ENCODE peak calls at places on chromosomes 3 and 15, in five cellular contexts. One of them, this sample, is unnamed.

GRCh38 chr3:55189359-55189801 is 261.5 kb upstream of the LRTM1 start:
- DNase-seq in Peyer's patch: no peak
- DNase-seq in astrocyte of the cerebellum: no peak
- DNase-seq in keratinocyte: no peak
- DNase-seq in lower lobe of right lung: no peak
- DNase-seq in this sample: no peak

GRCh38 chr15:90362936-90363212 is 10.8 kb downstream of the ZNF774 start:
- DNase-seq in Peyer's patch: no peak
- DNase-seq in astrocyte of the cerebellum: peak
- DNase-seq in keratinocyte: no peak
- DNase-seq in lower lobe of right lung: no peak
- DNase-seq in this sample: no peak

GRCh38 chr15:66394472-66394871 is 7.8 kb downstream of the MAP2K1 start:
- DNase-seq in Peyer's patch: no peak
- DNase-seq in astrocyte of the cerebellum: no peak
- DNase-seq in keratinocyte: no peak
- DNase-seq in lower lobe of right lung: no peak
- DNase-seq in this sample: no peak

GRCh38 chr15:51243774-51244173 is 94.6 kb downstream of the CYP19A1 start:
- DNase-seq in Peyer's patch: no peak
- DNase-seq in astrocyte of the cerebellum: no peak
- DNase-seq in keratinocyte: no peak
- DNase-seq in lower lobe of right lung: no peak
- DNase-seq in this sample: no peak

GRCh38 chr15:85730001-85730820 is 64.5 kb downstream of the KLHL25 start:
- DNase-seq in Peyer's patch: no peak
- DNase-seq in astrocyte of the cerebellum: peak
- DNase-seq in keratinocyte: peak
- DNase-seq in lower lobe of right lung: no peak
- DNase-seq in this sample: peak

GRCh38 chr3:164791263-164791662 is 287.0 kb downstream of the SI start:
- DNase-seq in Peyer's patch: no peak
- DNase-seq in astrocyte of the cerebellum: no peak
- DNase-seq in keratinocyte: no peak
- DNase-seq in lower lobe of right lung: no peak
- DNase-seq in this sample: no peak

GRCh38 chr3:15858547-15859506 is 61.0 kb upstream of the ANKRD28 start:
- DNase-seq in Peyer's patch: peak
- DNase-seq in astrocyte of the cerebellum: no peak
- DNase-seq in keratinocyte: no peak
- DNase-seq in lower lobe of right lung: peak
- DNase-seq in this sample: peak

GRCh38 chr3:40765884-40766283 is 241.1 kb downstream of the ZNF621 start:
- DNase-seq in Peyer's patch: no peak
- DNase-seq in astrocyte of the cerebellum: peak
- DNase-seq in keratinocyte: no peak
- DNase-seq in lower lobe of right lung: no peak
- DNase-seq in this sample: no peak

GRCh38 chr3:186459108-186459467 is 85.1 kb downstream of the CRYGS start:
- DNase-seq in Peyer's patch: no peak
- DNase-seq in astrocyte of the cerebellum: no peak
- DNase-seq in keratinocyte: no peak
- DNase-seq in lower lobe of right lung: no peak
- DNase-seq in this sample: no peak

GRCh38 chr15:36066757-36067156 is 512.7 kb upstream of the CDIN1 start:
- DNase-seq in Peyer's patch: no peak
- DNase-seq in astrocyte of the cerebellum: no peak
- DNase-seq in keratinocyte: peak
- DNase-seq in lower lobe of right lung: no peak
- DNase-seq in this sample: no peak

GRCh38 chr3:138046955-138047354 is 37.0 kb downstream of the CLDN18 start:
- DNase-seq in Peyer's patch: no peak
- DNase-seq in astrocyte of the cerebellum: no peak
- DNase-seq in keratinocyte: no peak
- DNase-seq in lower lobe of right lung: no peak
- DNase-seq in this sample: no peak

GRCh38 chr3:55242921-55243320 is 244.2 kb downstream of the WNT5A start:
- DNase-seq in Peyer's patch: no peak
- DNase-seq in astrocyte of the cerebellum: no peak
- DNase-seq in keratinocyte: no peak
- DNase-seq in lower lobe of right lung: no peak
- DNase-seq in this sample: no peak

GRCh38 chr3:110506890-110507289 is 564.7 kb upstream of the NECTIN3 start:
- DNase-seq in Peyer's patch: no peak
- DNase-seq in astrocyte of the cerebellum: no peak
- DNase-seq in keratinocyte: no peak
- DNase-seq in lower lobe of right lung: no peak
- DNase-seq in this sample: no peak

GRCh38 chr15:89801471-89802205 is 13.0 kb downstream of the ANPEP start:
- DNase-seq in Peyer's patch: no peak
- DNase-seq in astrocyte of the cerebellum: no peak
- DNase-seq in keratinocyte: no peak
- DNase-seq in lower lobe of right lung: no peak
- DNase-seq in this sample: no peak

GRCh38 chr3:123348471-123349200 is 100.3 kb downstream of the ADCY5 start:
- DNase-seq in Peyer's patch: no peak
- DNase-seq in astrocyte of the cerebellum: no peak
- DNase-seq in keratinocyte: no peak
- DNase-seq in lower lobe of right lung: no peak
- DNase-seq in this sample: no peak

GRCh38 chr3:55797775-55798174 is 310.7 kb upstream of the WNT5A start:
- DNase-seq in Peyer's patch: no peak
- DNase-seq in astrocyte of the cerebellum: no peak
- DNase-seq in keratinocyte: no peak
- DNase-seq in lower lobe of right lung: no peak
- DNase-seq in this sample: no peak

GRCh38 chr15:100383302-100384107 is 41.7 kb upstream of the ADAMTS17 start:
- DNase-seq in Peyer's patch: no peak
- DNase-seq in astrocyte of the cerebellum: no peak
- DNase-seq in keratinocyte: no peak
- DNase-seq in lower lobe of right lung: no peak
- DNase-seq in this sample: peak

GRCh38 chr3:24023249-24023648 is 78.2 kb downstream of the NR1D2 start:
- DNase-seq in Peyer's patch: no peak
- DNase-seq in astrocyte of the cerebellum: no peak
- DNase-seq in keratinocyte: no peak
- DNase-seq in lower lobe of right lung: no peak
- DNase-seq in this sample: no peak

GRCh38 chr15:29844290-29844903 is 22.1 kb upstream of the TJP1 start:
- DNase-seq in Peyer's patch: no peak
- DNase-seq in astrocyte of the cerebellum: no peak
- DNase-seq in keratinocyte: no peak
- DNase-seq in lower lobe of right lung: no peak
- DNase-seq in this sample: no peak

GRCh38 chr3:115187149-115187757 is 40.2 kb upstream of the ZBTB20 start:
- DNase-seq in Peyer's patch: peak
- DNase-seq in astrocyte of the cerebellum: no peak
- DNase-seq in keratinocyte: no peak
- DNase-seq in lower lobe of right lung: no peak
- DNase-seq in this sample: no peak

GRCh38 chr15:52424856-52425431 is 103.7 kb downstream of the MYO5A start:
- DNase-seq in Peyer's patch: no peak
- DNase-seq in astrocyte of the cerebellum: no peak
- DNase-seq in keratinocyte: no peak
- DNase-seq in lower lobe of right lung: no peak
- DNase-seq in this sample: no peak

GRCh38 chr15:71753346-71753745 is 57.0 kb upstream of the NR2E3 start:
- DNase-seq in Peyer's patch: no peak
- DNase-seq in astrocyte of the cerebellum: no peak
- DNase-seq in keratinocyte: no peak
- DNase-seq in lower lobe of right lung: no peak
- DNase-seq in this sample: no peak

GRCh38 chr15:45399381-45400212 is 21.3 kb upstream of the GATM start:
- DNase-seq in Peyer's patch: no peak
- DNase-seq in astrocyte of the cerebellum: peak
- DNase-seq in keratinocyte: no peak
- DNase-seq in lower lobe of right lung: no peak
- DNase-seq in this sample: peak

GRCh38 chr3:128683957-128684356 is 33.3 kb upstream of the RPN1 start:
- DNase-seq in Peyer's patch: no peak
- DNase-seq in astrocyte of the cerebellum: no peak
- DNase-seq in keratinocyte: no peak
- DNase-seq in lower lobe of right lung: peak
- DNase-seq in this sample: no peak

GRCh38 chr3:126983276-126983652 is 349 bp downstream of the PLXNA1 start:
- DNase-seq in Peyer's patch: no peak
- DNase-seq in astrocyte of the cerebellum: no peak
- DNase-seq in keratinocyte: no peak
- DNase-seq in lower lobe of right lung: no peak
- DNase-seq in this sample: no peak

GRCh38 chr3:136783708-136784191 is 31.6 kb upstream of the STAG1 start:
- DNase-seq in Peyer's patch: no peak
- DNase-seq in astrocyte of the cerebellum: no peak
- DNase-seq in keratinocyte: no peak
- DNase-seq in lower lobe of right lung: no peak
- DNase-seq in this sample: no peak

GRCh38 chr3:71461749-71462483 is 121.6 kb downstream of the FOXP1 start:
- DNase-seq in Peyer's patch: no peak
- DNase-seq in astrocyte of the cerebellum: peak
- DNase-seq in keratinocyte: no peak
- DNase-seq in lower lobe of right lung: no peak
- DNase-seq in this sample: no peak

GRCh38 chr3:133038089-133038730 is at the start of gene TMEM108:
- DNase-seq in Peyer's patch: peak
- DNase-seq in astrocyte of the cerebellum: peak
- DNase-seq in keratinocyte: no peak
- DNase-seq in lower lobe of right lung: peak
- DNase-seq in this sample: peak

GRCh38 chr3:120438971-120439370 is 11.8 kb downstream of the FSTL1 start:
- DNase-seq in Peyer's patch: no peak
- DNase-seq in astrocyte of the cerebellum: no peak
- DNase-seq in keratinocyte: no peak
- DNase-seq in lower lobe of right lung: peak
- DNase-seq in this sample: no peak

GRCh38 chr3:13420051-13420816 is at the start of gene NUP210:
- DNase-seq in Peyer's patch: peak
- DNase-seq in astrocyte of the cerebellum: no peak
- DNase-seq in keratinocyte: no peak
- DNase-seq in lower lobe of right lung: peak
- DNase-seq in this sample: peak

GRCh38 chr3:126450744-126451143 is 24.9 kb downstream of the ZXDC start:
- DNase-seq in Peyer's patch: no peak
- DNase-seq in astrocyte of the cerebellum: no peak
- DNase-seq in keratinocyte: no peak
- DNase-seq in lower lobe of right lung: no peak
- DNase-seq in this sample: no peak

DNA sequence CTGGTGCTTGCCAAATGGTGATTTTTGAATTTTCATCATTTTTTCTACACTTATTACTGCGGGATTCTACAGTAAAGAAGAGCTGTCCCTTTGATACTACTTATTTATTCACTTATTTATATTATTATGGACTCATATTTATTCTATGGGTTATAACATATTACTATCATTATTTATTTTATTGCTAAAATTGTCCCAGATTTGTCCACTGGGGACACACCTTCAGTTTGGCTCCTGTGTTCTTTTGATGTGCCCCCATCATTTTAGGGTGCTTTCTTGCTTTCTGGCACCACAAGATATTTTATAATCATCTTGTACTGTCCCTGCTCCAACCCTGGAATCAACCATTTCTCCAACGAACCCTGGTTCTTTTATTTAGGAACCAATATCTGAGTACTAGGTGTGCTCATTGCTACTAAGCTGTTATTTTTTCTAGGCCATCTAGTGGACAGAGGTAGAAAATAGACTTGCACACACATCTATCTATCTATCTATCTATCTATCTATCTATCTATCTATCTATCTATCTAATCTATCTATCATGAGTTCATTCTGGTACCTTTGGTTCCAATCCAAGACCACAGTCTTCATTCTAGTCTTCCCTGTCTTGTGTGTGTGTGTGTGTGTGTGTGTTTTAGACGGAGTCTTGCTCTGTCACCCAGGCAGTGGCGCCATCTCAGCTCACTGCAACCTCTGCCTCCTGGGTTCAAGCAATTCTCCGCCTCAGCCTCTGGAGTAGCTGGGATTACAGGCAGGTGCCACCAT is 16.0 kb downstream of the SLC22A14 start:
- DNase-seq in Peyer's patch: no peak
- DNase-seq in astrocyte of the cerebellum: peak
- DNase-seq in keratinocyte: no peak
- DNase-seq in lower lobe of right lung: no peak
- DNase-seq in this sample: no peak
- TF ChIP-seq CTCF in Peyer's patch: peak
- TF ChIP-seq CTCF in astrocyte of the cerebellum: peak
- TF ChIP-seq CTCF in keratinocyte: no peak
- TF ChIP-seq CTCF in lower lobe of right lung: peak
- TF ChIP-seq CTCF in this sample: peak

DNA sequence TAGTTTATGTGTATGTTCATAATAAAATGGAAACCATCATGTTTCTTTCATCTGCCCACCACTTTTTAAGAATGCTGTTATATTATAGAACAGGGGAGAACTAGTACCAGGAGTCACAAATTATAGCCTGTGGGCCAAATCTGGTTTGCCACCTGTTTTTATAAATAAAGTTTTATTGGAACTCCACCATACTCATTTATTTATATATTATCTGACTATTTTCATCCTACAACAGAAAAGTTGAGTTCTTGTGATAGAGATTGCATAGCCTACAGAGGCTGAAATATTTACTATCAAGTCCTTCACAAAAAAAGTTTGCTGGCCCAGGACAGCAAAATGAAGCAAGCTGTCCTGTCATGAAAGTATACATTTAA is 41.3 kb downstream of the FILIP1L start:
- DNase-seq in Peyer's patch: no peak
- DNase-seq in astrocyte of the cerebellum: no peak
- DNase-seq in keratinocyte: no peak
- DNase-seq in lower lobe of right lung: no peak
- DNase-seq in this sample: no peak
- TF ChIP-seq CTCF in Peyer's patch: no peak
- TF ChIP-seq CTCF in astrocyte of the cerebellum: no peak
- TF ChIP-seq CTCF in keratinocyte: no peak
- TF ChIP-seq CTCF in lower lobe of right lung: no peak
- TF ChIP-seq CTCF in this sample: no peak

GRCh38 chr3:106628407-106628806 is 748.8 kb upstream of the CCDC54 start:
- DNase-seq in Peyer's patch: no peak
- DNase-seq in astrocyte of the cerebellum: no peak
- DNase-seq in keratinocyte: peak
- DNase-seq in lower lobe of right lung: no peak
- DNase-seq in this sample: no peak
- TF ChIP-seq CTCF in Peyer's patch: no peak
- TF ChIP-seq CTCF in astrocyte of the cerebellum: no peak
- TF ChIP-seq CTCF in keratinocyte: peak
- TF ChIP-seq CTCF in lower lobe of right lung: no peak
- TF ChIP-seq CTCF in this sample: no peak

DNA sequence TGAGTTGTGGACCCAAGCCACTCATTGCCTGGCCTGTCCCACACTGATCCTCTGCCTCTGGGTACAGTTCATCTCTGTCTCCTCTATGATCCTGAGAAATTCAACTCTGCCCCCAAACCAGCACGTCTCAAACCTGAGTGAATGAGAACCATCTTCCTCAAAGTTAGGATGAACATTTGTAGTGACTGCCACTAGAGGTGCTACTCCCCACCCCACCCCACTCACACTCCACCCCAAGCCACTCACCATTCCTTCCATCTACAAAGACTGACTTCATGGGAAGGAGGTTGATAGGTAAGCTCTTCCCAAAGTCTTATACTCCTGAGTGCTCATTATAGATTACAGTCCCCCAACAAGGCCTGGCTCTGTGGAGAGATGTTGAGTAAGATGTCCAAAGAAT is 43.8 kb downstream of the NEK10 start:
- DNase-seq in Peyer's patch: no peak
- DNase-seq in astrocyte of the cerebellum: no peak
- DNase-seq in keratinocyte: no peak
- DNase-seq in lower lobe of right lung: no peak
- DNase-seq in this sample: no peak
- TF ChIP-seq CTCF in Peyer's patch: no peak
- TF ChIP-seq CTCF in astrocyte of the cerebellum: no peak
- TF ChIP-seq CTCF in keratinocyte: peak
- TF ChIP-seq CTCF in lower lobe of right lung: no peak
- TF ChIP-seq CTCF in this sample: peak

GRCh38 chr3:160999268-160999667 is 105.9 kb downstream of the B3GALNT1 start:
- DNase-seq in Peyer's patch: no peak
- DNase-seq in astrocyte of the cerebellum: no peak
- DNase-seq in keratinocyte: no peak
- DNase-seq in lower lobe of right lung: no peak
- DNase-seq in this sample: peak
- TF ChIP-seq CTCF in Peyer's patch: no peak
- TF ChIP-seq CTCF in astrocyte of the cerebellum: no peak
- TF ChIP-seq CTCF in keratinocyte: no peak
- TF ChIP-seq CTCF in lower lobe of right lung: no peak
- TF ChIP-seq CTCF in this sample: no peak

This sample was measured in activated CD8-positive, alpha-beta T cell treated with anti-CD3 and anti-CD28 coated beads for 36 hours.